ENCODE peak calls at places on chromosomes 4 and X, in five cellular contexts. Z, S, O, X and A are unnamed samples.

GRCh38 chr4:84870398-84871163 is 95.9 kb downstream of the WDFY3 start:
- DNase-seq in Z (no peak), S (no peak), O (peak; percentile 31), X (peak; percentile 70), A (no peak)

GRCh38 chrX:5823861-5824260 is 404.8 kb downstream of the NLGN4X start:
- DNase-seq in Z (no peak), S (no peak), O (no peak), X (no peak), A (no peak)

GRCh38 chrX:22970861-22971260 is 28.9 kb upstream of the DDX53 start:
- DNase-seq in Z (no peak), S (no peak), O (no peak), X (no peak), A (no peak)

GRCh38 chr4:174749091-174749490 is 80.0 kb downstream of the GLRA3 start:
- DNase-seq in Z (no peak), S (no peak), O (no peak), X (no peak), A (no peak)

GRCh38 chr4:3344104-3344503 is 51.3 kb downstream of the RGS12 start:
- DNase-seq in Z (no peak), S (no peak), O (no peak), X (no peak), A (no peak)

GRCh38 chrX:43560247-43560946 is 95.7 kb upstream of the MAOA start:
- DNase-seq in Z (no peak), S (no peak), O (no peak), X (no peak), A (no peak)

GRCh38 chr4:56252561-56253152 is 134.6 kb downstream of the AASDH start:
- DNase-seq in Z (no peak), S (no peak), O (no peak), X (no peak), A (no peak)

GRCh38 chr4:155208258-155209054 is at the start of gene NPY2R:
- DNase-seq in Z (no peak), S (no peak), O (no peak), X (no peak), A (no peak)

GRCh38 chr4:109599046-109599652 is 39.1 kb downstream of the MCUB start:
- DNase-seq in Z (no peak), S (no peak), O (no peak), X (no peak), A (no peak)